ENCODE peak calls at places on chromosomes 13 and 19, in four cellular contexts. K is ascending aorta, A is aorta, E is NCI-H774. F is an unnamed sample.

GRCh38 chr13:24108615-24108965 is 51.9 kb upstream of the SPATA13 start:
- DNase-seq in K (no peak), A (no peak), E (no peak), F (no peak)

GRCh38 chr19:32464279-32464678 is 58.7 kb downstream of the DPY19L3 start:
- DNase-seq in K (no peak), A (no peak), E (no peak), F (no peak)

GRCh38 chr19:45681391-45682015 is 10.2 kb downstream of the SNRPD2 start:
- DNase-seq in K (peak; percentile 94), A (peak; percentile 94), E (peak; percentile 81), F (peak; percentile 91)

GRCh38 chr19:2391118-2391725 is 31.2 kb downstream of the TMPRSS9 start:
- DNase-seq in K (no peak), A (no peak), E (peak; percentile 46), F (no peak)

GRCh38 chr13:98839826-98840769 is 87.6 kb upstream of the SLC15A1 start:
- DNase-seq in K (no peak), A (peak; percentile 80), E (peak; percentile 26), F (peak; percentile 73)

GRCh38 chr19:41479757-41480191 is 36.8 kb downstream of the ERICH4 start:
- DNase-seq in K (no peak), A (peak; percentile 77), E (peak; percentile 18), F (no peak)

GRCh38 chr19:15304140-15304705 is 28.1 kb downstream of the BRD4 start:
- DNase-seq in K (no peak), A (no peak), E (no peak), F (no peak)

GRCh38 chr19:45440873-45441654 is 17.3 kb upstream of the ERCC1 start:
- DNase-seq in K (no peak), A (no peak), E (no peak), F (no peak)

GRCh38 chr19:632228-633067 is 889 bp downstream of the POLRMT start:
- DNase-seq in K (no peak), A (no peak), E (no peak), F (no peak)

GRCh38 chr13:76641056-76641455 is 245.1 kb downstream of the KCTD12 start:
- DNase-seq in K (no peak), A (no peak), E (no peak), F (no peak)

GRCh38 chr19:3547301-3547731 is 8.3 kb downstream of the TEKTIP1 start:
- DNase-seq in K (no peak), A (no peak), E (no peak), F (no peak)